ENCODE peak calls at places on chromosome 13, in eight cellular contexts. One of them, this sample, is unnamed.

GRCh38 chr13:75153386-75153785 is 328.6 kb downstream of the TBC1D4 start:
- DNase-seq in activated CD4-positive, CD25-positive, alpha-beta regulatory T cell treated with anti-CD3 and anti-CD28 coated beads, Interleukin-2, amount 50 U/mL, for 16 hours: no peak
- DNase-seq in C1 segment of cervical spinal cord: no peak
- DNase-seq in uterus: no peak
- DNase-seq in HT-29: no peak
- DNase-seq in progenitor cell of endocrine pancreas: no peak
- DNase-seq in SW 1271: no peak
- DNase-seq in fibroblast of the conjunctiva: no peak
- DNase-seq in this sample: no peak

GRCh38 chr13:95540848-95541247 is 11.7 kb upstream of the CLDN10 start:
- DNase-seq in progenitor cell of endocrine pancreas: no peak
- DNase-seq in C1 segment of cervical spinal cord: peak
- DNase-seq in HT-29: no peak
- DNase-seq in activated CD4-positive, CD25-positive, alpha-beta regulatory T cell treated with anti-CD3 and anti-CD28 coated beads, Interleukin-2, amount 50 U/mL, for 16 hours: no peak
- DNase-seq in SW 1271: no peak
- DNase-seq in fibroblast of the conjunctiva: no peak
- DNase-seq in uterus: no peak
- DNase-seq in this sample: no peak

GRCh38 chr13:99961634-99962033 is 9.9 kb downstream of the ZIC5 start:
- DNase-seq in C1 segment of cervical spinal cord: no peak
- DNase-seq in progenitor cell of endocrine pancreas: no peak
- DNase-seq in fibroblast of the conjunctiva: no peak
- DNase-seq in activated CD4-positive, CD25-positive, alpha-beta regulatory T cell treated with anti-CD3 and anti-CD28 coated beads, Interleukin-2, amount 50 U/mL, for 16 hours: no peak
- DNase-seq in uterus: no peak
- DNase-seq in HT-29: no peak
- DNase-seq in SW 1271: no peak
- DNase-seq in this sample: no peak

GRCh38 chr13:94710081-94710809 is 2.1 kb downstream of the SOX21 start:
- DNase-seq in progenitor cell of endocrine pancreas: no peak
- DNase-seq in C1 segment of cervical spinal cord: peak
- DNase-seq in uterus: no peak
- DNase-seq in SW 1271: no peak
- DNase-seq in activated CD4-positive, CD25-positive, alpha-beta regulatory T cell treated with anti-CD3 and anti-CD28 coated beads, Interleukin-2, amount 50 U/mL, for 16 hours: no peak
- DNase-seq in HT-29: no peak
- DNase-seq in fibroblast of the conjunctiva: no peak
- DNase-seq in this sample: no peak

GRCh38 chr13:99971576-99972189 is at the start of gene ZIC5:
- DNase-seq in C1 segment of cervical spinal cord: no peak
- DNase-seq in progenitor cell of endocrine pancreas: no peak
- DNase-seq in SW 1271: peak
- DNase-seq in HT-29: no peak
- DNase-seq in uterus: no peak
- DNase-seq in fibroblast of the conjunctiva: no peak
- DNase-seq in activated CD4-positive, CD25-positive, alpha-beta regulatory T cell treated with anti-CD3 and anti-CD28 coated beads, Interleukin-2, amount 50 U/mL, for 16 hours: no peak
- DNase-seq in this sample: no peak

GRCh38 chr13:44735806-44736205 is 159.7 kb upstream of the TSC22D1 start:
- DNase-seq in C1 segment of cervical spinal cord: no peak
- DNase-seq in activated CD4-positive, CD25-positive, alpha-beta regulatory T cell treated with anti-CD3 and anti-CD28 coated beads, Interleukin-2, amount 50 U/mL, for 16 hours: no peak
- DNase-seq in uterus: no peak
- DNase-seq in HT-29: no peak
- DNase-seq in SW 1271: no peak
- DNase-seq in fibroblast of the conjunctiva: no peak
- DNase-seq in progenitor cell of endocrine pancreas: no peak
- DNase-seq in this sample: no peak

GRCh38 chr13:103218253-103218652 is 152.0 kb upstream of the SLC10A2 start:
- DNase-seq in C1 segment of cervical spinal cord: no peak
- DNase-seq in activated CD4-positive, CD25-positive, alpha-beta regulatory T cell treated with anti-CD3 and anti-CD28 coated beads, Interleukin-2, amount 50 U/mL, for 16 hours: no peak
- DNase-seq in progenitor cell of endocrine pancreas: no peak
- DNase-seq in fibroblast of the conjunctiva: no peak
- DNase-seq in HT-29: no peak
- DNase-seq in SW 1271: no peak
- DNase-seq in uterus: no peak
- DNase-seq in this sample: no peak

GRCh38 chr13:112350300-112350699 is 25.9 kb upstream of the SPACA7 start:
- DNase-seq in fibroblast of the conjunctiva: no peak
- DNase-seq in progenitor cell of endocrine pancreas: no peak
- DNase-seq in C1 segment of cervical spinal cord: no peak
- DNase-seq in uterus: no peak
- DNase-seq in SW 1271: no peak
- DNase-seq in HT-29: no peak
- DNase-seq in activated CD4-positive, CD25-positive, alpha-beta regulatory T cell treated with anti-CD3 and anti-CD28 coated beads, Interleukin-2, amount 50 U/mL, for 16 hours: no peak
- DNase-seq in this sample: no peak

GRCh38 chr13:111216166-111216960 is 101.3 kb downstream of the ARHGEF7 start:
- DNase-seq in fibroblast of the conjunctiva: no peak
- DNase-seq in activated CD4-positive, CD25-positive, alpha-beta regulatory T cell treated with anti-CD3 and anti-CD28 coated beads, Interleukin-2, amount 50 U/mL, for 16 hours: no peak
- DNase-seq in C1 segment of cervical spinal cord: peak
- DNase-seq in progenitor cell of endocrine pancreas: peak
- DNase-seq in HT-29: peak
- DNase-seq in SW 1271: no peak
- DNase-seq in uterus: no peak
- DNase-seq in this sample: no peak

GRCh38 chr13:36548129-36548528 is 115.8 kb downstream of the CCNA1 start:
- DNase-seq in HT-29: no peak
- DNase-seq in fibroblast of the conjunctiva: no peak
- DNase-seq in uterus: no peak
- DNase-seq in activated CD4-positive, CD25-positive, alpha-beta regulatory T cell treated with anti-CD3 and anti-CD28 coated beads, Interleukin-2, amount 50 U/mL, for 16 hours: no peak
- DNase-seq in progenitor cell of endocrine pancreas: no peak
- DNase-seq in SW 1271: no peak
- DNase-seq in C1 segment of cervical spinal cord: no peak
- DNase-seq in this sample: no peak

GRCh38 chr13:93547886-93548285 is 321.3 kb downstream of the GPC6 start:
- DNase-seq in activated CD4-positive, CD25-positive, alpha-beta regulatory T cell treated with anti-CD3 and anti-CD28 coated beads, Interleukin-2, amount 50 U/mL, for 16 hours: no peak
- DNase-seq in progenitor cell of endocrine pancreas: no peak
- DNase-seq in fibroblast of the conjunctiva: no peak
- DNase-seq in C1 segment of cervical spinal cord: no peak
- DNase-seq in SW 1271: no peak
- DNase-seq in uterus: no peak
- DNase-seq in HT-29: no peak
- DNase-seq in this sample: no peak

GRCh38 chr13:32314271-32314967 is 744 bp downstream of the ZAR1L start:
- DNase-seq in activated CD4-positive, CD25-positive, alpha-beta regulatory T cell treated with anti-CD3 and anti-CD28 coated beads, Interleukin-2, amount 50 U/mL, for 16 hours: no peak
- DNase-seq in uterus: no peak
- DNase-seq in fibroblast of the conjunctiva: no peak
- DNase-seq in progenitor cell of endocrine pancreas: no peak
- DNase-seq in HT-29: no peak
- DNase-seq in SW 1271: no peak
- DNase-seq in C1 segment of cervical spinal cord: no peak
- DNase-seq in this sample: no peak

GRCh38 chr13:33080962-33081655 is 64.9 kb downstream of the KL start:
- DNase-seq in HT-29: no peak
- DNase-seq in C1 segment of cervical spinal cord: no peak
- DNase-seq in uterus: no peak
- DNase-seq in SW 1271: no peak
- DNase-seq in progenitor cell of endocrine pancreas: no peak
- DNase-seq in activated CD4-positive, CD25-positive, alpha-beta regulatory T cell treated with anti-CD3 and anti-CD28 coated beads, Interleukin-2, amount 50 U/mL, for 16 hours: no peak
- DNase-seq in fibroblast of the conjunctiva: peak
- DNase-seq in this sample: no peak

GRCh38 chr13:99821741-99822140 is 149.8 kb downstream of the ZIC5 start:
- DNase-seq in activated CD4-positive, CD25-positive, alpha-beta regulatory T cell treated with anti-CD3 and anti-CD28 coated beads, Interleukin-2, amount 50 U/mL, for 16 hours: no peak
- DNase-seq in SW 1271: no peak
- DNase-seq in progenitor cell of endocrine pancreas: no peak
- DNase-seq in uterus: no peak
- DNase-seq in fibroblast of the conjunctiva: no peak
- DNase-seq in C1 segment of cervical spinal cord: no peak
- DNase-seq in HT-29: no peak
- DNase-seq in this sample: no peak

GRCh38 chr13:112982281-112983041 is 13.4 kb downstream of the MCF2L start:
- DNase-seq in C1 segment of cervical spinal cord: no peak
- DNase-seq in fibroblast of the conjunctiva: no peak
- DNase-seq in HT-29: no peak
- DNase-seq in SW 1271: no peak
- DNase-seq in activated CD4-positive, CD25-positive, alpha-beta regulatory T cell treated with anti-CD3 and anti-CD28 coated beads, Interleukin-2, amount 50 U/mL, for 16 hours: no peak
- DNase-seq in uterus: no peak
- DNase-seq in progenitor cell of endocrine pancreas: no peak
- DNase-seq in this sample: no peak

GRCh38 chr13:75685239-75685697 is 49.1 kb downstream of the LMO7 start:
- DNase-seq in progenitor cell of endocrine pancreas: no peak
- DNase-seq in C1 segment of cervical spinal cord: no peak
- DNase-seq in uterus: no peak
- DNase-seq in HT-29: no peak
- DNase-seq in activated CD4-positive, CD25-positive, alpha-beta regulatory T cell treated with anti-CD3 and anti-CD28 coated beads, Interleukin-2, amount 50 U/mL, for 16 hours: no peak
- DNase-seq in fibroblast of the conjunctiva: peak
- DNase-seq in SW 1271: peak
- DNase-seq in this sample: no peak

GRCh38 chr13:35785563-35786327 is 309.3 kb upstream of the MAB21L1 start:
- DNase-seq in C1 segment of cervical spinal cord: no peak
- DNase-seq in progenitor cell of endocrine pancreas: no peak
- DNase-seq in uterus: no peak
- DNase-seq in activated CD4-positive, CD25-positive, alpha-beta regulatory T cell treated with anti-CD3 and anti-CD28 coated beads, Interleukin-2, amount 50 U/mL, for 16 hours: no peak
- DNase-seq in fibroblast of the conjunctiva: no peak
- DNase-seq in SW 1271: no peak
- DNase-seq in HT-29: no peak
- DNase-seq in this sample: no peak

GRCh38 chr13:99829593-99830239 is 141.9 kb downstream of the ZIC5 start:
- DNase-seq in uterus: no peak
- DNase-seq in progenitor cell of endocrine pancreas: no peak
- DNase-seq in activated CD4-positive, CD25-positive, alpha-beta regulatory T cell treated with anti-CD3 and anti-CD28 coated beads, Interleukin-2, amount 50 U/mL, for 16 hours: no peak
- DNase-seq in C1 segment of cervical spinal cord: no peak
- DNase-seq in SW 1271: no peak
- DNase-seq in fibroblast of the conjunctiva: no peak
- DNase-seq in HT-29: no peak
- DNase-seq in this sample: no peak

GRCh38 chr13:51000058-51000457 is 90.5 kb downstream of the RNASEH2B start:
- DNase-seq in uterus: no peak
- DNase-seq in C1 segment of cervical spinal cord: no peak
- DNase-seq in HT-29: no peak
- DNase-seq in fibroblast of the conjunctiva: no peak
- DNase-seq in activated CD4-positive, CD25-positive, alpha-beta regulatory T cell treated with anti-CD3 and anti-CD28 coated beads, Interleukin-2, amount 50 U/mL, for 16 hours: no peak
- DNase-seq in SW 1271: no peak
- DNase-seq in progenitor cell of endocrine pancreas: no peak
- DNase-seq in this sample: no peak

GRCh38 chr13:73268306-73268705 is 209.5 kb downstream of the KLF5 start:
- DNase-seq in SW 1271: no peak
- DNase-seq in HT-29: peak
- DNase-seq in progenitor cell of endocrine pancreas: no peak
- DNase-seq in activated CD4-positive, CD25-positive, alpha-beta regulatory T cell treated with anti-CD3 and anti-CD28 coated beads, Interleukin-2, amount 50 U/mL, for 16 hours: no peak
- DNase-seq in fibroblast of the conjunctiva: peak
- DNase-seq in C1 segment of cervical spinal cord: no peak
- DNase-seq in uterus: no peak
- DNase-seq in this sample: no peak

GRCh38 chr13:110944121-110944967 is 29.5 kb upstream of the ANKRD10 start:
- DNase-seq in activated CD4-positive, CD25-positive, alpha-beta regulatory T cell treated with anti-CD3 and anti-CD28 coated beads, Interleukin-2, amount 50 U/mL, for 16 hours: no peak
- DNase-seq in uterus: no peak
- DNase-seq in progenitor cell of endocrine pancreas: no peak
- DNase-seq in SW 1271: peak
- DNase-seq in fibroblast of the conjunctiva: peak
- DNase-seq in HT-29: peak
- DNase-seq in C1 segment of cervical spinal cord: no peak
- DNase-seq in this sample: no peak

GRCh38 chr13:46126074-46126473 is 21.2 kb upstream of the CPB2 start:
- DNase-seq in C1 segment of cervical spinal cord: no peak
- DNase-seq in uterus: no peak
- DNase-seq in fibroblast of the conjunctiva: no peak
- DNase-seq in activated CD4-positive, CD25-positive, alpha-beta regulatory T cell treated with anti-CD3 and anti-CD28 coated beads, Interleukin-2, amount 50 U/mL, for 16 hours: no peak
- DNase-seq in SW 1271: no peak
- DNase-seq in HT-29: no peak
- DNase-seq in progenitor cell of endocrine pancreas: no peak
- DNase-seq in this sample: no peak